ENCODE peak calls at places on chromosomes 11 and 22, in eight cellular contexts. H is neural progenitor cell, U is MM.1S, A is PC-3, B is GM23338, Q is GM12878, T is PC-9, Z is SK-N-MC. R is an unnamed sample.

GRCh38 chr22:37518509-37519267 is 527 bp downstream of the CARD10 start:
- DNase-seq in H (peak), U (no peak), A (no peak), B (peak), Q (no peak), T (peak), Z (no peak), R (no peak)

GRCh38 chr11:86160546-86161149 is 83.9 kb upstream of the EED start:
- DNase-seq in H (no peak), U (no peak), A (peak), B (no peak), Q (no peak), T (peak), Z (no peak), R (peak)

GRCh38 chr11:58744988-58745704 is 13.4 kb upstream of the GLYAT start:
- DNase-seq in H (no peak), U (no peak), A (no peak), B (peak), Q (no peak), T (no peak), Z (no peak), R (no peak)

GRCh38 chr11:125449586-125449985 is 46.5 kb downstream of the FEZ1 start:
- DNase-seq in H (no peak), U (no peak), A (no peak), B (no peak), Q (no peak), T (no peak), Z (no peak), R (no peak)

GRCh38 chr11:64556721-64557250 is 34.2 kb upstream of the SLC22A12 start:
- DNase-seq in H (no peak), U (no peak), A (no peak), B (no peak), Q (no peak), T (no peak), Z (no peak), R (no peak)

GRCh38 chr11:3139086-3139440 is 26.0 kb downstream of the OSBPL5 start:
- DNase-seq in H (no peak), U (no peak), A (no peak), B (no peak), Q (no peak), T (no peak), Z (no peak), R (no peak)

GRCh38 chr22:37887610-37888378 is 18.3 kb upstream of the MICALL1 start:
- DNase-seq in H (peak), U (no peak), A (peak), B (peak), Q (no peak), T (peak), Z (no peak), R (peak)

GRCh38 chr11:86773009-86773408 is 27.3 kb upstream of the PRSS23 start:
- DNase-seq in H (no peak), U (no peak), A (no peak), B (no peak), Q (no peak), T (no peak), Z (no peak), R (no peak)

GRCh38 chr22:33300165-33300564 is 242.0 kb upstream of the SYN3 start:
- DNase-seq in H (no peak), U (no peak), A (no peak), B (no peak), Q (peak), T (no peak), Z (no peak), R (no peak)

GRCh38 chr11:96967616-96968015 is 577.8 kb downstream of the JRKL start:
- DNase-seq in H (no peak), U (no peak), A (no peak), B (no peak), Q (no peak), T (no peak), Z (no peak), R (no peak)

DNA sequence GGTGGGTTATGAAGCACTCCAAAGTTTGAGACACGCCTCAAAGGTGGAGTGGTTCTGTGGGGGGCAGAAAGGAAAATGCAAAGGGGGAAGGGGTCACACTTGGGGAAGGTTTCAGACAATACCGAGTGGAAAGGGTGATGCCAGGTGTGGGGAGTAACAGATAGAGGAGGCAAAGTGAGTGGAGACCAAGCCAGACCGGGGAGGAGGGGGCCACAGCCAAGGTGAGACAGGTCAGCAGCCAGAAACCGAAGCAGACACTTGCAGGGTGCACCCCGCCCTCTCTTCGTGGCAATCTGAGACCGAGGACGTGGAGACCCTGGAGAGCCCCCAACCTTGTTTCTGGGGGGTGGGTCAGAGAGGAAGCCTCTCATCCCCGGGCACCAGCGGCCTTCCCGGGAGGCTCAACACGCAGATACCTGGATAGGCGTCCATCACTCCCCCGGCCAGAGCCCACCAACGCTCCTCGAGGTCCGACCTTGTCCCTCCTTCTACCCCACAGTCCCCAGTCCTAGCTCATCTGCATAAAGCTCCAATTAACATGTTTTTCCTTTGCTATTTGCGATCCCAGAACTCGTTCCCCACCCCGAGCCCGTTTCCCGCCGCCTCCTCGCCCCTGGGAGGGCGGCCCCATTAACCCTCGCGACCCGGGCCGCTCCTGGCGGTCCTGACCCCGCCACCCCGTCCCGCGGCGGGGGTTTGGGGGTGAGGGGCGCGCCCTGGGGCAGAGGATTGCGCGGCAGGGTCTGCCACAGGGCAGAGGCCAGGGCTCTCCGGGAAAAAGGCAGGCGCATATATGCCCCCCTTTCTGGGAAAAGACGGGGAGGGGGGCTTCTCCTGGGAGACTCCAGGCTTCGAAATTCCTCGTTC is 21.8 kb downstream of the RTN4RL2 start:
- DNase-seq in H (no peak), U (no peak), A (no peak), B (peak), Q (no peak), T (no peak), Z (no peak), R (no peak)
- TF ChIP-seq EZH2 in H (peak), U (no peak), A (no peak), B (no peak), Q (no peak), T (no peak), Z (no peak), R (peak)

GRCh38 chr11:416051-416756 is 1.4 kb upstream of the SIGIRR start:
- DNase-seq in H (peak), U (no peak), A (no peak), B (peak), Q (no peak), T (no peak), Z (no peak), R (no peak)
- TF ChIP-seq EZH2 in H (no peak), U (no peak), A (no peak), B (no peak), Q (no peak), T (no peak), Z (no peak), R (no peak)

GRCh38 chr22:17369553-17370035 is 334 bp downstream of the CECR2 start:
- DNase-seq in H (peak), U (peak), A (no peak), B (peak), Q (no peak), T (no peak), Z (no peak), R (no peak)
- TF ChIP-seq EZH2 in H (no peak), U (no peak), A (no peak), B (no peak), Q (no peak), T (no peak), Z (no peak), R (peak)

GRCh38 chr11:134275534-134276395 is at the start of gene GLB1L3:
- DNase-seq in H (peak), U (peak), A (no peak), B (peak), Q (no peak), T (no peak), Z (no peak), R (peak)
- TF ChIP-seq EZH2 in H (no peak), U (no peak), A (no peak), B (no peak), Q (no peak), T (no peak), Z (no peak), R (peak)

GRCh38 chr22:29288837-29289236 is 17.6 kb upstream of the GAS2L1 start:
- DNase-seq in H (no peak), U (no peak), A (no peak), B (no peak), Q (no peak), T (no peak), Z (no peak), R (no peak)

GRCh38 chr22:29292379-29292778 is 14.1 kb upstream of the GAS2L1 start:
- DNase-seq in H (no peak), U (no peak), A (no peak), B (no peak), Q (no peak), T (no peak), Z (no peak), R (no peak)

GRCh38 chr22:29284196-29284595 is 16.1 kb downstream of the EWSR1 start:
- DNase-seq in H (no peak), U (no peak), A (no peak), B (no peak), Q (no peak), T (no peak), Z (no peak), R (no peak)

GRCh38 chr22:29291215-29291614 is 15.2 kb upstream of the GAS2L1 start:
- DNase-seq in H (no peak), U (no peak), A (no peak), B (peak), Q (no peak), T (no peak), Z (no peak), R (no peak)

GRCh38 chr22:29290061-29290460 is 16.4 kb upstream of the GAS2L1 start:
- DNase-seq in H (no peak), U (no peak), A (no peak), B (no peak), Q (no peak), T (no peak), Z (no peak), R (no peak)
- TF ChIP-seq EZH2 in H (no peak), U (no peak), A (no peak), B (no peak), Q (no peak), T (no peak), Z (no peak), R (no peak)